ENCODE peak calls at places on chromosomes 4 and X, in six cellular contexts. Y, F, B, Q, D and H are unnamed samples.
A peak's percentile ranks its signal among the peaks of the same experiment; 100 is the strongest.

GRCh38 chrX:69362354-69362753 is 141.8 kb upstream of the NALF2 start:
- DNase-seq in Y (no peak), F (no peak), B (no peak), Q (no peak), D (no peak), H (no peak)

GRCh38 chrX:78573630-78574029 is 85.5 kb downstream of the RTL3 start:
- DNase-seq in Y (no peak), F (no peak), B (no peak), Q (no peak), D (no peak), H (no peak)

GRCh38 chr4:61070269-61070668 is 129.9 kb upstream of the ADGRL3 start:
- DNase-seq in Y (no peak), F (no peak), B (no peak), Q (no peak), D (no peak), H (no peak)

GRCh38 chr4:102503831-102504786 is 3.0 kb downstream of the NFKB1 start:
- DNase-seq in Y (no peak), F (no peak), B (no peak), Q (no peak), D (no peak), H (no peak)

GRCh38 chr4:77263247-77263646 is 106.2 kb downstream of the CCNG2 start:
- DNase-seq in Y (no peak), F (no peak), B (no peak), Q (no peak), D (no peak), H (no peak)

GRCh38 chr4:184143770-184144564 is 73.7 kb downstream of the ENPP6 start:
- DNase-seq in Y (no peak), F (no peak), B (no peak), Q (no peak), D (no peak), H (no peak)

GRCh38 chrX:13364230-13364629 is 44.4 kb upstream of the ATXN3L start:
- DNase-seq in Y (no peak), F (no peak), B (no peak), Q (no peak), D (no peak), H (no peak)

GRCh38 chr4:89868261-89868660 is 26.4 kb upstream of the MMRN1 start:
- DNase-seq in Y (no peak), F (no peak), B (no peak), Q (no peak), D (no peak), H (no peak)

GRCh38 chr4:156656911-156657310 is 314.7 kb downstream of the PDGFC start:
- DNase-seq in Y (no peak), F (no peak), B (no peak), Q (no peak), D (no peak), H (no peak)

GRCh38 chr4:140637836-140638235 is 69.1 kb upstream of the UCP1 start:
- DNase-seq in Y (no peak), F (no peak), B (no peak), Q (peak; percentile 56), D (no peak), H (peak; percentile 28)

GRCh38 chr4:3267576-3268394 is 18.8 kb downstream of the MSANTD1 start:
- DNase-seq in Y (peak; percentile 66), F (no peak), B (peak; percentile 6), Q (no peak), D (no peak), H (no peak)

GRCh38 chr4:80309301-80310004 is 26.1 kb upstream of the CFAP299 start:
- DNase-seq in Y (no peak), F (no peak), B (no peak), Q (no peak), D (no peak), H (no peak)

GRCh38 chr4:68385267-68385666 is 35.4 kb upstream of the YTHDC1 start:
- DNase-seq in Y (no peak), F (no peak), B (no peak), Q (no peak), D (no peak), H (no peak)

DNA sequence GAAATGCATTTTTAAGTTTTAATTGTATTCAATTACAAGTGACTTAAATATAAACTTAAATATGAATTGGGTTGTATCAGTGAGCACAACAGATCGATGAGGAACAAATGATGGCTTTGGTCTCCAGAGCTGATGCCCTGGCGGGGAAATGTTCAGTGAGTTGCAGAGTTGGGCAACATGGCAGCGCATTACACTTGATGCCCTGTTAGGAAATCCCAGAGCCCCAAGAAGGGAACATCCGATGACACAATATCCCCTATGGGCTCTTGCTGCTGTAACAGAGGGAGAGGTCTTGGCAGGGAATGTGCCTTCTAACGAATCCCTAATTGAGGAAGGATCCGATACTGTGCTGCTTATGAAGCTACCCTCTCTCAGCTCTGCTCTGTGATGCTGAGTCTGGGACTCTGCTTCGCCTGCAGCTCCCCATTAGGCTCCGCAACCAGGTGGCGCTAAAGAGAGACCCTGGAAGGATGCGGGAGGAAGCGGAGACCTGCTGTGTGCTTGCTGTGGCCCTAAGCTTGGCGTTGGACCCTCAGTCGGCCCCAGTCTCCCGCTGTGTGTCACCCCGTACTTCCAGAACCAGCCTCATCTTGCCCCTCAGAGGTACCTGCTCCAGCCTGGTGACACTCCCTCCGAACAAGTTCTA is 38.9 kb downstream of the PDHA1 start:
- DNase-seq in Y (no peak), F (no peak), B (peak; percentile 41), Q (peak; percentile 60), D (peak; percentile 22), H (peak; percentile 61)
- TF ChIP-seq CTCF in Y (no peak), F (peak; percentile 26), B (peak; percentile 63), Q (peak; percentile 67), D (no peak), H (peak; percentile 60)

GRCh38 chr4:98748609-98749008 is 90.2 kb upstream of the TSPAN5 start:
- DNase-seq in Y (no peak), F (no peak), B (no peak), Q (no peak), D (no peak), H (no peak)
- TF ChIP-seq CTCF in Y (no peak), F (no peak), B (no peak), Q (no peak), D (no peak), H (no peak)

DNA sequence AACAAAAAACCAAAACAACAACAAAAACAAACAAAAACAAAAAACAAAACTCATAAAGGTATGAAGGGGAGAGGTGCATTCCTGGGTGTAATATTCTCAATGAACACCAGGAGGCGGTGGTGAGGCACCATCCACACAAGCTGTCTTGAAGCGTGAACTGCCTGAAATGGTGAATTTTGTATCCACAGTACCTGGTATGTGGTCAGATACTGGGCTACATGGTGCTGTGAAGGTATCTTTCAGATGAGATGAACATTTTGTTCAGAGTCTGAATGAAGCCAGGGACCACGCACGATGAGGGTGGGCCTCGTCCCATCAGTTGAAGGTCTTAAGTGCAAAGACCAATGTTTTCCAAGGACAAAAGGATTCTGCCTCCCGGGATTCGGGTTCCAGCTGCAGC is 58.5 kb downstream of the ASMT start:
- DNase-seq in Y (peak; percentile 34), F (no peak), B (no peak), Q (no peak), D (no peak), H (peak; percentile 41)
- TF ChIP-seq CTCF in Y (no peak), F (peak; percentile 37), B (peak; percentile 72), Q (peak; percentile 42), D (peak; percentile 24), H (peak; percentile 78)

DNA sequence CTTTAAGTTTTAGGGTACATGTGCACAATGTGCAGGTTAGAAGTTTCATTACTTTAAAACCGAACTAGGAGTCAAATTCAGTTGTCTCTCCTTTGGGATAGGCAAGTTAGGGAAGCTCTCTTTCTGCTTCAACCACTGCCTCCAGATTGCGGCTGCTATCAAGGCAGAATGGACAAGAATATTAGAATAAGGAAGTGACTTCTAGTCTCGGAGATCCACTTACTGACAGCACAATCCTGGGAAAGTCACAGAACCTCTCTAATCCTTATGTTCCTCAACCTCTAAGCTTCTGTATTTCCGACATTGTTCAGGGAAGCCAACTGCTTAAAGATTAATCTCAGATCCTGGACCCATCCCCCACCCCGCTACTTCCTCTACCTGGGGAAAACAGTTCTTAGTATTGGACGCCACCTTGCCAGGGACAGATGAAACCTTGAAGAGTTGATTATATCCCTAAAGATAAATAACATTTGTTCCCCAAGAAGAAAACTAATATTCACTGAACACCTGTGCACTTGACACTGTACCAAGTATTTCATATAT is 2.1 kb downstream of the NUP62CL start:
- DNase-seq in Y (no peak), F (no peak), B (no peak), Q (no peak), D (no peak), H (no peak)
- TF ChIP-seq CTCF in Y (no peak), F (no peak), B (no peak), Q (no peak), D (no peak), H (no peak)

GRCh38 chrX:110418220-110418856 is 59.7 kb downstream of the RTL9 start:
- DNase-seq in Y (no peak), F (no peak), B (peak; percentile 30), Q (no peak), D (peak; percentile 6), H (peak; percentile 39)
- TF ChIP-seq CTCF in Y (no peak), F (peak; percentile 33), B (peak; percentile 62), Q (no peak), D (peak; percentile 29), H (peak; percentile 68)

GRCh38 chrX:54825716-54826428 is 18.3 kb downstream of the MAGED2 start:
- DNase-seq in Y (no peak), F (no peak), B (no peak), Q (no peak), D (no peak), H (no peak)
- TF ChIP-seq CTCF in Y (no peak), F (no peak), B (peak; percentile 33), Q (no peak), D (no peak), H (no peak)

GRCh38 chr4:154024097-154024496 is 235.2 kb upstream of the SFRP2 start:
- DNase-seq in Y (no peak), F (no peak), B (no peak), Q (no peak), D (no peak), H (no peak)
- TF ChIP-seq CTCF in Y (no peak), F (no peak), B (peak; percentile 27), Q (no peak), D (no peak), H (peak; percentile 41)

GRCh38 chr4:137981277-137981676 is 260.9 kb downstream of the SLC7A11 start:
- DNase-seq in Y (no peak), F (no peak), B (no peak), Q (no peak), D (no peak), H (no peak)
- TF ChIP-seq CTCF in Y (no peak), F (no peak), B (no peak), Q (no peak), D (no peak), H (no peak)

GRCh38 chrX:88135735-88136134 is 611.3 kb upstream of the CPXCR1 start:
- DNase-seq in Y (no peak), F (no peak), B (no peak), Q (no peak), D (no peak), H (no peak)
- TF ChIP-seq CTCF in Y (no peak), F (no peak), B (peak; percentile 61), Q (peak; percentile 10), D (no peak), H (peak; percentile 69)